ENCODE peak calls at places on chromosome 14, in five cellular contexts. J is BJ, U is lower lobe of right lung, C is psoas muscle, E is upper lobe of right lung. T is an unnamed sample.

GRCh38 chr14:100586520-100587247 is 533 bp downstream of the BEGAIN start:
- DNase-seq in J (no peak), U (peak), C (peak), E (peak), T (no peak)

GRCh38 chr14:68937790-68938514 is 41.1 kb downstream of the ACTN1 start:
- DNase-seq in J (no peak), U (no peak), C (no peak), E (no peak), T (no peak)

GRCh38 chr14:32606297-32606696 is 277.2 kb downstream of the AKAP6 start:
- DNase-seq in J (no peak), U (no peak), C (no peak), E (no peak), T (peak)

GRCh38 chr14:81165188-81165587 is 55.6 kb downstream of the GTF2A1 start:
- DNase-seq in J (no peak), U (no peak), C (no peak), E (no peak), T (no peak)

GRCh38 chr14:53209370-53209769 is 56.2 kb upstream of the DDHD1 start:
- DNase-seq in J (no peak), U (no peak), C (no peak), E (no peak), T (peak)

GRCh38 chr14:76112889-76113611 is 38.7 kb upstream of the GPATCH2L start:
- DNase-seq in J (no peak), U (no peak), C (no peak), E (no peak), T (no peak)

GRCh38 chr14:22793976-22794375 is 21.3 kb downstream of the SLC7A7 start:
- DNase-seq in J (no peak), U (no peak), C (no peak), E (no peak), T (no peak)

GRCh38 chr14:83520837-83521236 is 1987.2 kb upstream of the SEL1L start:
- DNase-seq in J (peak), U (no peak), C (no peak), E (no peak), T (peak)

GRCh38 chr14:78848234-78848820 is 678.2 kb downstream of the NRXN3 start:
- DNase-seq in J (no peak), U (no peak), C (no peak), E (no peak), T (peak)

GRCh38 chr14:105075364-105076295 is 10.4 kb upstream of the GPR132 start:
- DNase-seq in J (no peak), U (peak), C (no peak), E (peak), T (peak)

GRCh38 chr14:55500219-55500701 is 59.8 kb upstream of the TBPL2 start:
- DNase-seq in J (no peak), U (no peak), C (no peak), E (no peak), T (no peak)

GRCh38 chr14:33848706-33849454 is 102.0 kb downstream of the EGLN3 start:
- DNase-seq in J (no peak), U (no peak), C (peak), E (no peak), T (peak)

DNA sequence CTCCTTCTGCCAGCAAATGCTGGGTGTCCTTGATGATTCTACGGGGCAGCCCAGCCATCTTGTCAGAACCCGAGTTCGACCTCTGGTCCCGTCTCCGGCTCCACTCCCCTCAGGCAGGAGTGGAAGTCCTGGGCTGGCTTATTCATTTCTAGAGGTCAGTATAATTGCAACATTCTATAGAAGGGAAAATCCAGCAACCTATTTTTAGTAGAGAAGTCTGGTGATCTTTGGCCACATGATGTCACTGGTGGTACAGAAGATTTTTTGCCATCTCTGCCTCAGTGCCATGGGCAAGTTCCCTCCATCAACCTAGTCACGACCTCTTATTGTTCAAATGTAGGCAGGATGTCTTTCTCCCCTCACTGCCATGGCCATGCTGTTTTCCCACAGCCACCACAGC is 22.4 kb downstream of the OR10G2 start:
- DNase-seq in J (no peak), U (no peak), C (no peak), E (no peak), T (no peak)
- TF ChIP-seq CTCF in J (no peak), U (no peak), C (no peak), E (no peak), T (no peak)

DNA sequence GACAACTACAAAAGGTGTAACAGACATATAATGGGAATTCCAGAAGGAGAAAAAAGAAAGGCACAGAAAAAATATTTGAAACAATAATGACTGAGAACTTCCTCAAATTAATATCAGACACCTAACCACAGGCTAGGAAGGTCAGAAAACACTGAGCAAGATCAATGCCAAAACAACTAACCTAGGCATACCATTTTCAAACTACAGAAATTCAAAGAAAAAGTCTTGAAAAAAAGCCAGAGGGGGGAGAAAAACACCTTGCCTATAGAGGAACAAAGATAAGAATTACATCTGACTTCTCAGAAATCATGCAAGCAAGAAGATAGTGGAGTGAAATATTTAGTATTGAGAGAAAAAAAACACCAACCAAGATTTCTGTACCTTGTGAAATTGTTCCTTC is 77.8 kb downstream of the RIN3 start:
- DNase-seq in J (no peak), U (no peak), C (no peak), E (no peak), T (no peak)
- TF ChIP-seq CTCF in J (no peak), U (no peak), C (no peak), E (no peak), T (no peak)

GRCh38 chr14:92926180-92926845 is 3.4 kb downstream of the CHGA start:
- DNase-seq in J (no peak), U (no peak), C (no peak), E (no peak), T (no peak)
- TF ChIP-seq CTCF in J (no peak), U (no peak), C (no peak), E (no peak), T (no peak)

DNA sequence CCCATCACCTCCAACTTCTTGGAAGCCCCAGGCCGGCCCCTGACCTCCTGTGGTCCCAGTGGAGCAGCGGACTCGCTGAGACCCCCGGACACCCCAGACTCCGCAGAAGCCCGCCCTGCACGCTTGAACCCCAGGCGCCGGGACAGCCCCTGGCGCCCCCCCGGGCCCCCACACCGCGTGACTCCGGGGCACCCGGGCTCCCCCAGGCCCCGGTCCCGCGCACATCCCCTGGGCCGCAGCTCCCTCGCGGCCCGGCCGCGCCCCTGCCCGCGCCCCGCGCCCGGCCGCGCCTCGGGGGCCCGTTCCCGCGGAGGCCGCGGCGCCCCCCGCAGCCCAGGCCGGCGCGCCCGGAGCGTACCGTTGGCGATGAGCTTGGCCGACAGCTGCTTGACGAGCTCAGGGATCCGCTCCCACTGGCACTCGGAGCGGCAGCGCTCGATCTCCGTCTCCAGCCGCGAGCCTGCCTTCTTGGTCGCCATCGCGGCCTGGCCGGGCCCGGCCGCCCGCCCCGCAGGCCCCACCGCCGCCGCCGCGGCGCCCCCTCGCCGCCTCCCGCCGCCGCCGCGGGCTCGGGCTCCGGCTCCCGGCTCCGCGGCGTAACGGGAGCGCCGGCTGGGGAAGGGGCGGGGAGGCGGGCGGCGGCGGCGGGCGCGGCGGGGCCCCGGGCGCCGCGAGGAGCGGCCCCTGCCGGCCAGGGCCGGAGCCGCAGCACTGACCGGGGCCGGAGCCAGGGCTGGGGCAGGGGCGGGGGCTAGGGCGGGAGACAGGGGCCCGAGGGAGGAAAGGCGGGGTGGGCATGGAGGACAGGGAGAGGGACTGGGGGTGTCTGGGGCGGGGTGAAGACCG is at the start of gene TTC7B:
- DNase-seq in J (no peak), U (peak), C (peak), E (peak), T (peak)
- TF ChIP-seq CTCF in J (peak), U (no peak), C (peak), E (no peak), T (peak)

DNA sequence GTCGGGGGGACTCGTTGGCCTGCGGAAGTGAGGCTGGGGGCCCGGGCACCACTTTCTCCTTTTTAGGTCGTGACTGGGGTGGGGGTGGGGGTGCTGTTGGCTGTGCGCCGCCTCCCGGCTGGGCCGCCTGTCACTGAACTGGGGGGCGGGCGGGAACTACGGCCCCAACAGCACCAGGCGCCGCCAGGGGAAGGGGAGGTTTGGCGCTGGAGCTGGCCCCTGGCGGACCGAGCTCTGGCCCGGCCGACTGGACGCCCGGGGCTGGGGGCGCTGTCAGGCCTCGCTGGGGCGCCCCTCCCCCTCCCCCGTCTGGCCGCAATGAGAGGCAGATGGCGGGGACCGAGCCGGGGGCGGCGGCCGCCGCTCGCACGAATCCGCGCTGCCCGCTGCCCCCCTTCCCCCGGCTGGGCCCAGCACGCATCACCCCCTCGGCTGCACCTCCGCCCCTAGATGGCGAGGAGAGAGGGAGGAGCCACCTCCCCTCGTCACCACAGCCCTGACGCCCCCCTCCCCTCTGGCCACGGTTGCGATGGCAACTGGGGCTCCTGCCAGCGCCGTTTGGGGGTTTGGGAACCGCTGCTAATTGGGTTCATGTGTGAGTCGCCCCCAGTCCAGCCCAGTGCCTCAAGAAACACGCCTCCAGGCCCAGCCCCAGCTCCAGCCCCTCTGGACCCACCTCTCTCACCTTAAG is 723 bp downstream of the NFATC4 start:
- DNase-seq in J (peak), U (peak), C (peak), E (peak), T (peak)
- TF ChIP-seq CTCF in J (peak), U (no peak), C (no peak), E (no peak), T (no peak)

GRCh38 chr14:47040490-47040889 is 388.9 kb upstream of the RPL10L start:
- DNase-seq in J (no peak), U (no peak), C (no peak), E (no peak), T (peak)
- TF ChIP-seq CTCF in J (no peak), U (peak), C (no peak), E (peak), T (peak)